ENCODE peak calls at places on chromosomes 7 and 10, in seven cellular contexts. A is tibial nerve, C is suprapubic skin, L is GM12878, K is SK-N-SH, J is upper lobe of left lung, Z is ovary. S is an unnamed sample.
A peak's percentile ranks its signal among the peaks of the same experiment; 100 is the strongest.

GRCh38 chr10:28580825-28581224 is 47.9 kb downstream of the WAC start:
- DNase-seq in A (no peak), C (no peak), L (no peak), K (no peak), J (no peak), Z (no peak), S (no peak)

GRCh38 chr10:84375011-84375410 is 46.6 kb downstream of the CCSER2 start:
- DNase-seq in A (peak; percentile 74), C (no peak), L (peak; percentile 34), K (peak; percentile 29), J (no peak), Z (no peak), S (peak; percentile 41)

GRCh38 chr10:5948999-5949759 is 28.2 kb downstream of the IL15RA start:
- DNase-seq in A (no peak), C (no peak), L (no peak), K (peak; percentile 65), J (no peak), Z (peak; percentile 66), S (peak; percentile 77)

GRCh38 chr7:52958621-52959140 is 76.8 kb upstream of the POM121L12 start:
- DNase-seq in A (no peak), C (no peak), L (no peak), K (no peak), J (no peak), Z (no peak), S (no peak)

GRCh38 chr7:4692055-4692454 is 10.0 kb downstream of the FOXK1 start:
- DNase-seq in A (no peak), C (no peak), L (no peak), K (no peak), J (no peak), Z (no peak), S (no peak)

GRCh38 chr10:71561003-71561577 is 158.5 kb downstream of the C10orf105 start:
- DNase-seq in A (no peak), C (no peak), L (no peak), K (no peak), J (no peak), Z (no peak), S (no peak)

GRCh38 chr7:157831143-157831900 is 494.5 kb downstream of the DNAJB6 start:
- DNase-seq in A (no peak), C (no peak), L (no peak), K (no peak), J (no peak), Z (no peak), S (no peak)

GRCh38 chr7:27808626-27809025 is 68.7 kb downstream of the TAX1BP1 start:
- DNase-seq in A (no peak), C (no peak), L (no peak), K (no peak), J (no peak), Z (no peak), S (no peak)

GRCh38 chr7:130912910-130913720 is 179.1 kb upstream of the KLF14 start:
- DNase-seq in A (peak; percentile 76), C (peak; percentile 84), L (peak; percentile 80), K (no peak), J (no peak), Z (peak; percentile 59), S (peak; percentile 67)

GRCh38 chr7:42457663-42458062 is 220.7 kb upstream of the GLI3 start:
- DNase-seq in A (no peak), C (no peak), L (no peak), K (no peak), J (no peak), Z (no peak), S (no peak)

GRCh38 chr7:154474903-154475520 is 422.8 kb downstream of the DPP6 start:
- DNase-seq in A (no peak), C (no peak), L (no peak), K (no peak), J (no peak), Z (no peak), S (no peak)
- TF ChIP-seq EP300 in A (no peak), C (no peak), L (no peak), K (no peak), J (no peak), Z (no peak), S (no peak)

GRCh38 chr10:99628923-99629624 is 8.8 kb upstream of the SLC25A28 start:
- DNase-seq in A (no peak), C (no peak), L (no peak), K (no peak), J (no peak), Z (no peak), S (no peak)

GRCh38 chr10:99631496-99631895 is 11.3 kb upstream of the SLC25A28 start:
- DNase-seq in A (no peak), C (no peak), L (no peak), K (no peak), J (no peak), Z (no peak), S (no peak)

GRCh38 chr10:99629625-99629978 is 9.4 kb upstream of the SLC25A28 start:
- DNase-seq in A (no peak), C (no peak), L (no peak), K (no peak), J (no peak), Z (no peak), S (no peak)

GRCh38 chr10:99630991-99631390 is 10.8 kb upstream of the SLC25A28 start:
- DNase-seq in A (no peak), C (no peak), L (no peak), K (no peak), J (no peak), Z (no peak), S (no peak)

GRCh38 chr10:99630439-99630838 is 10.2 kb upstream of the SLC25A28 start:
- DNase-seq in A (peak; percentile 33), C (no peak), L (no peak), K (peak; percentile 39), J (no peak), Z (no peak), S (peak; percentile 58)
- TF ChIP-seq CTCF in A (no peak), C (no peak), L (peak; percentile 44), K (peak; percentile 68), J (no peak), Z (no peak), S (peak; percentile 57)

DNA sequence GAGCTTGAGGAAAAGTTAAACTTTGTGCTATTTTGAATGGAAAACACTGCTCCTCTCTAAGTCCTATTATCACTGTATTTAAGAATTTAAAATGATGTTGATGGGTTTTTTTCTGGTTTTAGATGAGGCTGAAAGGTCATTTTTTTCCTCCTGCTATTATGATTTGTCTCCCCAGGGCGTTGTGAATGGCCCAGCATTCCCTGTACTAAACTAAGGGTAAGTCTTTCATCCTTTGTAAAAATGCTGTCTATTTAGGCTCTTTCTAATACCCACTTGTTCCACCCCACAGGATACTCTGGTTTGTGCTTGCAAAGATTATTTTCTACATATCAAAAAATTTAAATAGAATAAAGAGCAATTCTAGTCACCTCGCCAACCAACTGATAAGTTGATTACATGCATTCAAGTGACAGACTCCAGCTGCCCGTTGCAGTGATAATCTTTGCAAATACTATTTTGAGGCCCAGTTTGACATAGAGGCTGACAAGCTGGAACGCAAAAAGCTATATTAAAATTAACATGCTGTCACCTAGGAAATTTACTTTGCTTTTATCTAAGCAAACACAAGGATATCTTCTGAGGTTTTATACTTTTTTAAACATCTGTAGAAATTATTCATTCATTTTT is 222.3 kb upstream of the TMEM229A start:
- DNase-seq in A (no peak), C (no peak), L (no peak), K (peak; percentile 21), J (no peak), Z (no peak), S (no peak)
- TF ChIP-seq EP300 in A (no peak), C (no peak), L (no peak), K (no peak), J (no peak), Z (no peak), S (no peak)

DNA sequence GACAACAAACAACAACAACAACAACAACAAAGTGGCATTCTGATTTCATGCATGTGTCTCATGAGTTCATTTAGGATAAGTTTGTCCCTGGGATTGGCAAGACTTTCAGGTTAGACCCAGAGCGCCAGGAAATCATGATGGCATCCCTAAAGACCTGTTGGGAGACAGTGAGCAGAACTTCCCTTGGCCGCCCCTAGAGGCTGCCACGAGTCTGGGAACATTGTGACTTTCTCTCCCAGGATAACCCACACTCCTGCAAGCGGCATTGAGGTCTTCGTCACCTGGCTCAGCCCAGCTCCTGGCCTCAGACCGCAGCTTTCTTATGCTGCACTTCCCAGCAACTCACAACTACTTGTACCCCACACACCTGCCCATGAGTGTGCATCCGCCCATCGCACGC is 80.5 kb upstream of the RNF32 start:
- DNase-seq in A (no peak), C (no peak), L (no peak), K (peak; percentile 48), J (no peak), Z (no peak), S (no peak)
- TF ChIP-seq CTCF in A (no peak), C (no peak), L (peak; percentile 24), K (peak; percentile 29), J (no peak), Z (no peak), S (no peak)

GRCh38 chr10:29955308-29955935 is 104.0 kb downstream of the JCAD start:
- DNase-seq in A (no peak), C (no peak), L (no peak), K (no peak), J (no peak), Z (no peak), S (no peak)

GRCh38 chr10:29958440-29958839 is 100.9 kb downstream of the JCAD start:
- DNase-seq in A (no peak), C (no peak), L (no peak), K (no peak), J (no peak), Z (no peak), S (no peak)

GRCh38 chr10:29960261-29960660 is 99.1 kb downstream of the JCAD start:
- DNase-seq in A (no peak), C (no peak), L (no peak), K (no peak), J (no peak), Z (no peak), S (no peak)

GRCh38 chr10:29956335-29956924 is 103.0 kb downstream of the JCAD start:
- DNase-seq in A (no peak), C (no peak), L (no peak), K (no peak), J (no peak), Z (no peak), S (no peak)

DNA sequence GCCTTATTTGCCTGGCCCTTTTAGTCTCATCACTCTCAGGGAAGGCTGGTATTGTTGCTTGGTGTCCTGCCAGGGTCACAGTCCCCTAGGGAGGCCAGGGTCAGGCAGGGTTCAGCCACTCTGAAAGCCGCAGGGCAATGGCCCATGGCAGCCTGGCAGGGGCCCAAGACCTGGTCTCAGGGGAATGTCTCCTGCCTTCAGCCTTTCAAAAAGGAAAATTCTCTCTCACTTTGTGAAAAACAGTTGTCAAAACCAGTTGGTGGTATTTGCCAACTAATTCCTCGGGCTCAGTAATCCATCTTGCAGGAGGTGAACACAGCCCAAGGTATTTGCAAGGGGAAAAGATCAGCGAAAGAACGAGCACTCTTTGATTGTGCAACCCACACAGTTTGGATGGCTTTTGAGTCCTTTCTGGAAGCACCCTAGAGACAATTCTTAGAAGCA is 101.5 kb downstream of the JCAD start:
- DNase-seq in A (peak; percentile 15), C (no peak), L (no peak), K (no peak), J (peak; percentile 33), Z (peak; percentile 61), S (no peak)
- TF ChIP-seq EP300 in A (peak; percentile 10), C (no peak), L (no peak), K (peak; percentile 54), J (no peak), Z (no peak), S (no peak)

DNA sequence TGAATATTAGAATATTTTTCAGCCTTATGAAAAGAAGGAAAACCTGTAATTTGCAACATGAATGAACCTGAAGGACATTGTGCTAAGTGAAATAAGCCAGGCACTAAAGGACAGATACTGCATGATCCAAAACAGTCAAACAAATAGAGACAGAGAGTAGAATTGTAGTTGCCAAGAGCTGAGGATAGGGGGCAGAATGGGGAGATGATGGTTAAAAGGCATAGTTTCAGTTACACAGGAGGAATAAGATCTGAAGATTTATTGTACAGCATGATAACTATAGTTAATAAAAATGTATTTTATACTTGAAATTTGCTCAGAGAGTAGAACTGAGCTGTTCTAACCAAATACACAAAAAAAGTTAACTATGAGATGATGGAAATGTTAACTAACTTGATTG is 149.0 kb upstream of the TMEM106B start:
- DNase-seq in A (no peak), C (no peak), L (no peak), K (no peak), J (no peak), Z (no peak), S (no peak)
- TF ChIP-seq CTCF in A (no peak), C (no peak), L (peak; percentile 32), K (peak; percentile 57), J (no peak), Z (no peak), S (no peak)

S was measured in stomach.